ENCODE peak calls at places on chromosome 18, in four cellular contexts. X is K562, L is HepG2, B is WTC11. Z is an unnamed sample.

GRCh38 chr18:42028232-42028832 is 73.3 kb downstream of the PIK3C3 start:
- DNase-seq in X (peak; percentile 32), L (peak; percentile 12), B (peak; percentile 16), Z (peak; percentile 37)

GRCh38 chr18:68705119-68705518 is 9.8 kb downstream of the TMX3 start:
- DNase-seq in X (no peak), L (peak; percentile 51), B (no peak), Z (no peak)

GRCh38 chr18:59420244-59420643 is 61.2 kb upstream of the LMAN1 start:
- DNase-seq in X (no peak), L (no peak), B (no peak), Z (no peak)

GRCh38 chr18:2958819-2959298 is 54.1 kb downstream of the LPIN2 start:
- DNase-seq in X (no peak), L (no peak), B (no peak), Z (peak; percentile 11)

GRCh38 chr18:45519881-45520280 is 95.4 kb upstream of the SLC14A2 start:
- DNase-seq in X (no peak), L (no peak), B (no peak), Z (no peak)

GRCh38 chr18:34511435-34511834 is 198.7 kb upstream of the DTNA start:
- DNase-seq in X (no peak), L (no peak), B (no peak), Z (no peak)

GRCh38 chr18:58416704-58417683 is 211.9 kb downstream of the ALPK2 start:
- DNase-seq in X (no peak), L (peak; percentile 70), B (no peak), Z (no peak)

GRCh38 chr18:74376523-74376922 is 60.9 kb downstream of the C18orf63 start:
- DNase-seq in X (no peak), L (no peak), B (no peak), Z (no peak)

GRCh38 chr18:45505497-45506206 is 109.6 kb upstream of the SLC14A2 start:
- DNase-seq in X (no peak), L (no peak), B (no peak), Z (no peak)

GRCh38 chr18:50629148-50629631 is 69.3 kb downstream of the MAPK4 start:
- DNase-seq in X (no peak), L (no peak), B (no peak), Z (no peak)

GRCh38 chr18:28177828-28178635 is 1.1 kb upstream of the CDH2 start:
- DNase-seq in X (no peak), L (peak; percentile 18), B (peak; percentile 79), Z (peak; percentile 93)

GRCh38 chr18:6249110-6249680 is 165.5 kb downstream of the L3MBTL4 start:
- DNase-seq in X (no peak), L (no peak), B (no peak), Z (no peak)

GRCh38 chr18:8627107-8627472 is 17.9 kb downstream of the RAB12 start:
- DNase-seq in X (no peak), L (no peak), B (no peak), Z (no peak)

GRCh38 chr18:8625693-8626092 is 16.5 kb downstream of the RAB12 start:
- DNase-seq in X (no peak), L (no peak), B (no peak), Z (no peak)

GRCh38 chr18:8623549-8624106 is 14.4 kb downstream of the RAB12 start:
- DNase-seq in X (no peak), L (no peak), B (no peak), Z (no peak)

GRCh38 chr18:8627540-8627939 is 18.3 kb downstream of the RAB12 start:
- DNase-seq in X (no peak), L (peak; percentile 85), B (no peak), Z (no peak)

GRCh38 chr18:8626414-8627106 is 17.3 kb downstream of the RAB12 start:
- DNase-seq in X (no peak), L (peak; percentile 25), B (no peak), Z (no peak)
- TF ChIP-seq FOXJ3 in X (no peak), L (no peak), B (no peak), Z (no peak)

GRCh38 chr18:23165271-23165670 is 30.0 kb downstream of the CABLES1 start:
- DNase-seq in X (no peak), L (no peak), B (no peak), Z (no peak)
- TF ChIP-seq FOXJ3 in X (no peak), L (no peak), B (no peak), Z (no peak)

DNA sequence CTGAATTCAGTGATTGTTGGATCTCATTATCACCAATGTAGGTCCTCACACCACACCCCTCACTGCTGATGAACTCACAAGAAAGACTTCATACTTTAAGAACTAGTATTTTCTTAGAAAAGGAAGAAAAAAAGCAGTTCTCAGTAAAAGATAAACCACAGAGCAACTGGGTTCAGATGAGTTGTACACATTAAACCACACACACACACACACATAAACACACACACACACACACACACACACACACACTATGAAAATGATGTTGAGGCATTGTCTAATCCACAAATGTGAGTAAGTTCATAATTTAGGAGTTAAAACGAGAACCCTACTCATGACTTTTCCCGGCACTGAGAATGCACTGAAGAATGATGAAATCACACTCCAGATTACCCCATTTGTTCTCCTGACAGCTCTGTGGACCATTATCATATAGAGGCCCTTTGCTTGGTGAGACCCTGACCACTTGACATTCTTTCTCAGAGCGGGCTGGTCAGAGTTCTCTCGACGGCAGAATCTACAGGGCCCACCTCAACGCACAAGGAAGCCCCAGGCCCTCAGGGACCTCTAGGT is 106.2 kb downstream of the BCL2 start:
- DNase-seq in X (no peak), L (no peak), B (no peak), Z (no peak)
- TF ChIP-seq FOXJ3 in X (no peak), L (no peak), B (no peak), Z (no peak)

GRCh38 chr18:23916338-23916737 is 98.2 kb upstream of the TTC39C start:
- DNase-seq in X (no peak), L (no peak), B (no peak), Z (no peak)

GRCh38 chr18:23920054-23920453 is 94.5 kb upstream of the TTC39C start:
- DNase-seq in X (no peak), L (no peak), B (no peak), Z (no peak)

GRCh38 chr18:23922939-23923338 is 91.6 kb upstream of the TTC39C start:
- DNase-seq in X (no peak), L (no peak), B (no peak), Z (no peak)

GRCh38 chr18:23921716-23922285 is 92.8 kb upstream of the TTC39C start:
- DNase-seq in X (no peak), L (no peak), B (peak; percentile 46), Z (no peak)

GRCh38 chr18:23918395-23919032 is 96.0 kb upstream of the TTC39C start:
- DNase-seq in X (peak; percentile 53), L (peak; percentile 55), B (peak; percentile 88), Z (peak; percentile 54)
- TF ChIP-seq FOXJ3 in X (no peak), L (no peak), B (no peak), Z (no peak)

DNA sequence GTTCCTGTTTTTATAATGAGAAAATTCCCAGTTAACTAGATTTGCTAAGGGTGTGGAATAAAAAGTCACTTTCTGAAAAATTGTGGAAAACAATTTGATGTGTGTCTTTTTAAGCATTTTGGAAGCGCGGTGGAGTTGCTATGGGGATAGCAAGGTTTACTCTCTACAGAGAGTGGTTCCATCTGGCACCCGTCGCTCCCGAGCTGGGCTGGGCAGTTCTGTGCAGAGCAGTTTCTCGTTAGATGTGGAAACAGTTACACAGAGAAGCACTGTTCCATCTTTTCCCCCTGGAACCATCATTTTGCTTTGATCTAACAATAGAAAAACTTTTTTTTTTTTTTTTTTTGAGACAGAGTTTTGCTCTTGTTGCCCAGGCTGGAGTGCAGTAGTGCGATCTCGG is 17.4 kb downstream of the LDLRAD4 start:
- DNase-seq in X (no peak), L (no peak), B (no peak), Z (no peak)
- TF ChIP-seq FOXJ3 in X (no peak), L (no peak), B (no peak), Z (no peak)

GRCh38 chr18:24919141-24919540 is 432.8 kb downstream of the ZNF521 start:
- DNase-seq in X (no peak), L (no peak), B (no peak), Z (no peak)

GRCh38 chr18:24926649-24927048 is 425.3 kb downstream of the ZNF521 start:
- DNase-seq in X (no peak), L (no peak), B (no peak), Z (no peak)

GRCh38 chr18:24922491-24922890 is 429.5 kb downstream of the ZNF521 start:
- DNase-seq in X (no peak), L (no peak), B (no peak), Z (no peak)

GRCh38 chr18:24924066-24924716 is 427.8 kb downstream of the ZNF521 start:
- DNase-seq in X (no peak), L (no peak), B (peak; percentile 47), Z (no peak)

GRCh38 chr18:24923138-24923537 is 428.8 kb downstream of the ZNF521 start:
- DNase-seq in X (no peak), L (no peak), B (no peak), Z (no peak)
- TF ChIP-seq FOXJ3 in X (no peak), L (no peak), B (no peak), Z (no peak)